ENCODE peak calls at places on chromosomes 7 and 10, in four cellular contexts. One of them, this sample, is unnamed.

GRCh38 chr10:88066876-88067275 is 203.5 kb downstream of the PTEN start:
- DNase-seq in A549: no peak
- DNase-seq in tibial artery: no peak
- DNase-seq in mucosa of descending colon: peak
- DNase-seq in this sample: no peak

GRCh38 chr10:99532687-99533495 is at the start of gene NKX2-3:
- DNase-seq in tibial artery: no peak
- DNase-seq in A549: peak
- DNase-seq in mucosa of descending colon: peak
- DNase-seq in this sample: no peak

GRCh38 chr10:111081595-111081994 is 4.8 kb downstream of the ADRA2A start:
- DNase-seq in mucosa of descending colon: no peak
- DNase-seq in tibial artery: no peak
- DNase-seq in A549: no peak
- DNase-seq in this sample: no peak

GRCh38 chr7:55021951-55022617 is 3.3 kb downstream of the EGFR start:
- DNase-seq in A549: no peak
- DNase-seq in tibial artery: no peak
- DNase-seq in mucosa of descending colon: no peak
- DNase-seq in this sample: no peak

GRCh38 chr7:135414850-135415439 is 95.0 kb downstream of the CNOT4 start:
- DNase-seq in tibial artery: no peak
- DNase-seq in A549: peak
- DNase-seq in mucosa of descending colon: peak
- DNase-seq in this sample: peak

GRCh38 chr10:30765022-30765610 is 135.6 kb upstream of the LYZL2 start:
- DNase-seq in A549: no peak
- DNase-seq in mucosa of descending colon: no peak
- DNase-seq in tibial artery: no peak
- DNase-seq in this sample: no peak

GRCh38 chr10:110414563-110415309 is 83.0 kb upstream of the DUSP5 start:
- DNase-seq in tibial artery: no peak
- DNase-seq in A549: peak
- DNase-seq in mucosa of descending colon: peak
- DNase-seq in this sample: no peak

GRCh38 chr7:134891262-134892001 is 94.9 kb upstream of the AGBL3 start:
- DNase-seq in tibial artery: peak
- DNase-seq in A549: peak
- DNase-seq in mucosa of descending colon: peak
- DNase-seq in this sample: peak

GRCh38 chr7:4500812-4501211 is 181.3 kb upstream of the FOXK1 start:
- DNase-seq in mucosa of descending colon: no peak
- DNase-seq in A549: no peak
- DNase-seq in tibial artery: no peak
- DNase-seq in this sample: no peak

GRCh38 chr10:13441476-13441875 is 87.3 kb downstream of the BEND7 start:
- DNase-seq in tibial artery: no peak
- DNase-seq in mucosa of descending colon: no peak
- DNase-seq in A549: no peak
- DNase-seq in this sample: no peak

GRCh38 chr7:22231806-22232205 is 125.1 kb downstream of the RAPGEF5 start:
- DNase-seq in mucosa of descending colon: no peak
- DNase-seq in tibial artery: no peak
- DNase-seq in A549: no peak
- DNase-seq in this sample: no peak

GRCh38 chr10:21742740-21743412 is 208.8 kb downstream of the MLLT10 start:
- DNase-seq in A549: no peak
- DNase-seq in mucosa of descending colon: no peak
- DNase-seq in tibial artery: no peak
- DNase-seq in this sample: no peak

GRCh38 chr10:76432274-76433012 is 1001.0 kb downstream of the LRMDA start:
- DNase-seq in A549: no peak
- DNase-seq in tibial artery: peak
- DNase-seq in mucosa of descending colon: no peak
- DNase-seq in this sample: peak

DNA sequence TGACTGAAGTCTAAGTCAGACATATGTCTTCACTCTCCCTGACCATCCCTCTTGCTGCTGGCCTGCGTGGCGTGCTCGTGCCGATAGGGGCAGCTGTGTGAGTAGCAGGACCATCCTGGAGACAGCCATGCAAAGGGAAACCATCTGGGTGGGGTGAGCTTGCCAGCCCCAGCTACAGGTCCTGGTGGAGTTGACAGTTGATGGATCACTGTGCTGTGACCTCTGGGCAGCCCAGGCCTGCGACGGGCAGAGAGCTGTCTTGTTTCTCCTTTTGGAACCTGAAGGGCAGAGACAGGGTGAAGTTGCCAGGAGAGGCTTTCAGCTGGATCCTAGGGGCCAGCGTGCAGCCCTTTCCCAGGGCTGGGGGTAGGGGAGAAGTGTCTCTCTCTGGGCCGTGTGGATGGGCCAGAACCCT is 44.7 kb downstream of the GRK5 start:
- DNase-seq in A549: no peak
- DNase-seq in tibial artery: no peak
- DNase-seq in mucosa of descending colon: no peak
- DNase-seq in this sample: no peak
- TF ChIP-seq CTCF in A549: no peak
- TF ChIP-seq CTCF in tibial artery: peak
- TF ChIP-seq CTCF in mucosa of descending colon: no peak
- TF ChIP-seq CTCF in this sample: peak

GRCh38 chr7:27235387-27236052 is 7.1 kb upstream of the EVX1 start:
- DNase-seq in A549: peak
- DNase-seq in mucosa of descending colon: peak
- DNase-seq in tibial artery: no peak
- DNase-seq in this sample: no peak
- H3K4me3 ChIP-seq in A549: peak
- H3K4me3 ChIP-seq in mucosa of descending colon: no peak
- H3K4me3 ChIP-seq in tibial artery: peak
- H3K4me3 ChIP-seq in this sample: peak

GRCh38 chr7:116595063-116595462 is 70.2 kb downstream of the CAV1 start:
- DNase-seq in A549: no peak
- DNase-seq in mucosa of descending colon: no peak
- DNase-seq in tibial artery: no peak
- DNase-seq in this sample: no peak

GRCh38 chr7:116597384-116597783 is 72.5 kb downstream of the CAV1 start:
- DNase-seq in mucosa of descending colon: no peak
- DNase-seq in tibial artery: no peak
- DNase-seq in A549: no peak
- DNase-seq in this sample: no peak

GRCh38 chr7:116601426-116601825 is 70.6 kb upstream of the MET start:
- DNase-seq in tibial artery: no peak
- DNase-seq in A549: no peak
- DNase-seq in mucosa of descending colon: no peak
- DNase-seq in this sample: no peak

GRCh38 chr7:116598846-116599245 is 73.2 kb upstream of the MET start:
- DNase-seq in mucosa of descending colon: no peak
- DNase-seq in tibial artery: no peak
- DNase-seq in A549: no peak
- DNase-seq in this sample: no peak

GRCh38 chr7:116598278-116598677 is 73.4 kb downstream of the CAV1 start:
- DNase-seq in A549: no peak
- DNase-seq in mucosa of descending colon: no peak
- DNase-seq in tibial artery: no peak
- DNase-seq in this sample: no peak
- TF ChIP-seq CTCF in A549: peak
- TF ChIP-seq CTCF in mucosa of descending colon: no peak
- TF ChIP-seq CTCF in tibial artery: no peak
- TF ChIP-seq CTCF in this sample: no peak

GRCh38 chr10:5033061-5033770 is 29.6 kb upstream of the AKR1C2 start:
- DNase-seq in mucosa of descending colon: no peak
- DNase-seq in A549: peak
- DNase-seq in tibial artery: no peak
- DNase-seq in this sample: peak
- H3K4me3 ChIP-seq in mucosa of descending colon: no peak
- H3K4me3 ChIP-seq in A549: no peak
- H3K4me3 ChIP-seq in tibial artery: no peak
- H3K4me3 ChIP-seq in this sample: no peak

DNA sequence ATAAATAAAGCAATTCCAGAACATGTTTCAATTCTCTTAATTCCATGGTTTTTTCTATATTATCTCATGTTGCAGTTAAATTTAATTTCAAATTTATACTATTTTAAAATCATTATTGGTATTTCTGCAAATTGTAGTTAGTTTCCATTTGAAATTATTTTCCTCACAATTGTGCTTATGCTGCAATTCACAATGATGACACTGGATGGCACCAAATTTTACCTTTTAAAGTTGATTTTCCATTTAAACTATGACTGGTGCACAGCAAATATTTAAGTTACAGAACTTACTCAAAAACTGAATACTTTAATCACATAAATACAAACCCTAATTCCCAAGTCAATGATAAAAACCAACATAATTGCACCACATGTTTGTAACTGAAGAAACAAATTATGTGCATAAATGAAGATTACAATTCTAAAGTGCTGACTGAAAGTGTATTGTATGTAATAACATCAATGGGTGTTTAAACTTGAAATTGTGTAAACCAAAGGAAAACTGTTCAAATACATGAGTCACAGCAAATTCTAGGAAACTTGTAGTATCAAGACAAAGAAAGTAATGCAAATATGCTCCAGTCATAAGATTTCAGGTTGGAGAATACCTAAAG is 75.3 kb upstream of the AASS start:
- DNase-seq in A549: no peak
- DNase-seq in tibial artery: no peak
- DNase-seq in mucosa of descending colon: peak
- DNase-seq in this sample: no peak
- TF ChIP-seq CTCF in A549: peak
- TF ChIP-seq CTCF in tibial artery: peak
- TF ChIP-seq CTCF in mucosa of descending colon: peak
- TF ChIP-seq CTCF in this sample: peak

DNA sequence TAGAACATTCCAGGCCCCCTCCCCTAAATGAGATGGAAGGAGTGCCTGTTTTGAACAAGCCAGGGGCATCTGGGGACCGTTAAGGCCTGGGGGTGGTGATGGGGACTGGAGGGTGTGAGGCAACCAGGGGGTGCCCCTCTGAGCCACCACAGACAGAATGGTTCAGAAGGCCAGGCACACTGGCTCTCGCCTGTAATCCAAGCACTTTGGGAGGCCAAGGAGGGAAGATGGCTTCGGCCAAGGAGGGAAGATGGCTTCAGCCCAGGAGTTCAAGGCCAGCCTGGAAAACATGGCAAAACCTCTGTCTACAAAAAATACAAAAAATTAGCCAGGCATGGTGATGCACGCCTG is 173.2 kb upstream of the TNRC18 start:
- DNase-seq in mucosa of descending colon: no peak
- DNase-seq in A549: no peak
- DNase-seq in tibial artery: no peak
- DNase-seq in this sample: no peak
- H3K4me3 ChIP-seq in mucosa of descending colon: no peak
- H3K4me3 ChIP-seq in A549: peak
- H3K4me3 ChIP-seq in tibial artery: no peak
- H3K4me3 ChIP-seq in this sample: peak